ENCODE peak calls at places on chromosomes 2 and 18, in six cellular contexts. One of them, this sample, is unnamed.

GRCh38 chr2:216274194-216274593 is 98.1 kb downstream of the MARCHF4 start:
- DNase-seq in GM06990: no peak
- DNase-seq in GM23338: no peak
- DNase-seq in adrenal gland: peak; percentile 18
- DNase-seq in neural progenitor cell: no peak
- DNase-seq in hepatocyte: no peak
- DNase-seq in this sample: peak; percentile 55

GRCh38 chr2:70854416-70854815 is 18.8 kb upstream of the CD207 start:
- DNase-seq in GM23338: no peak
- DNase-seq in adrenal gland: no peak
- DNase-seq in GM06990: no peak
- DNase-seq in hepatocyte: no peak
- DNase-seq in neural progenitor cell: no peak
- DNase-seq in this sample: no peak

GRCh38 chr2:26613241-26614204 is 27.6 kb downstream of the CIB4 start:
- DNase-seq in GM23338: peak; percentile 57
- DNase-seq in GM06990: no peak
- DNase-seq in adrenal gland: no peak
- DNase-seq in hepatocyte: no peak
- DNase-seq in neural progenitor cell: peak; percentile 73
- DNase-seq in this sample: no peak

GRCh38 chr18:26746284-26747130 is 119.0 kb downstream of the AQP4 start:
- DNase-seq in neural progenitor cell: no peak
- DNase-seq in GM23338: no peak
- DNase-seq in adrenal gland: no peak
- DNase-seq in GM06990: no peak
- DNase-seq in hepatocyte: no peak
- DNase-seq in this sample: peak; percentile 51

GRCh38 chr2:226892729-226893128 is 56.9 kb downstream of the RHBDD1 start:
- DNase-seq in neural progenitor cell: no peak
- DNase-seq in adrenal gland: no peak
- DNase-seq in GM06990: no peak
- DNase-seq in hepatocyte: no peak
- DNase-seq in GM23338: no peak
- DNase-seq in this sample: no peak

GRCh38 chr2:133456156-133456555 is 112.1 kb downstream of the NCKAP5 start:
- DNase-seq in neural progenitor cell: no peak
- DNase-seq in hepatocyte: no peak
- DNase-seq in adrenal gland: no peak
- DNase-seq in GM06990: no peak
- DNase-seq in GM23338: no peak
- DNase-seq in this sample: no peak

GRCh38 chr2:237799060-237799428 is 465 bp downstream of the RBM44 start:
- DNase-seq in neural progenitor cell: no peak
- DNase-seq in GM23338: peak; percentile 17
- DNase-seq in adrenal gland: no peak
- DNase-seq in GM06990: no peak
- DNase-seq in hepatocyte: no peak
- DNase-seq in this sample: no peak

GRCh38 chr2:220228310-220229006 is 601.0 kb downstream of the SLC4A3 start:
- DNase-seq in GM06990: no peak
- DNase-seq in neural progenitor cell: no peak
- DNase-seq in GM23338: no peak
- DNase-seq in hepatocyte: peak; percentile 64
- DNase-seq in adrenal gland: peak; percentile 21
- DNase-seq in this sample: peak; percentile 92

GRCh38 chr2:225020157-225020864 is 22.0 kb downstream of the DOCK10 start:
- DNase-seq in hepatocyte: no peak
- DNase-seq in GM06990: no peak
- DNase-seq in adrenal gland: no peak
- DNase-seq in GM23338: no peak
- DNase-seq in neural progenitor cell: no peak
- DNase-seq in this sample: no peak

GRCh38 chr2:148527488-148528340 is 116.8 kb upstream of the EPC2 start:
- DNase-seq in hepatocyte: no peak
- DNase-seq in GM06990: no peak
- DNase-seq in neural progenitor cell: no peak
- DNase-seq in adrenal gland: no peak
- DNase-seq in GM23338: no peak
- DNase-seq in this sample: no peak

GRCh38 chr2:127081826-127082633 is 24.9 kb downstream of the BIN1 start:
- DNase-seq in adrenal gland: peak; percentile 78
- DNase-seq in hepatocyte: peak; percentile 52
- DNase-seq in neural progenitor cell: no peak
- DNase-seq in GM06990: peak; percentile 62
- DNase-seq in GM23338: peak; percentile 44
- DNase-seq in this sample: no peak

GRCh38 chr18:24130494-24130893 is 8.4 kb upstream of the CABYR start:
- DNase-seq in neural progenitor cell: no peak
- DNase-seq in GM23338: no peak
- DNase-seq in GM06990: no peak
- DNase-seq in hepatocyte: no peak
- DNase-seq in adrenal gland: no peak
- DNase-seq in this sample: no peak

GRCh38 chr2:64594563-64594989 is 59.1 kb downstream of the SERTAD2 start:
- DNase-seq in hepatocyte: no peak
- DNase-seq in adrenal gland: no peak
- DNase-seq in neural progenitor cell: no peak
- DNase-seq in GM23338: no peak
- DNase-seq in GM06990: no peak
- DNase-seq in this sample: peak; percentile 44

GRCh38 chr2:127037456-127037855 is 69.5 kb downstream of the BIN1 start:
- DNase-seq in adrenal gland: no peak
- DNase-seq in GM23338: no peak
- DNase-seq in neural progenitor cell: no peak
- DNase-seq in hepatocyte: no peak
- DNase-seq in GM06990: no peak
- DNase-seq in this sample: no peak

GRCh38 chr18:22346342-22346967 is 71.3 kb downstream of the CTAGE1 start:
- DNase-seq in neural progenitor cell: no peak
- DNase-seq in GM23338: no peak
- DNase-seq in adrenal gland: peak; percentile 72
- DNase-seq in hepatocyte: peak; percentile 59
- DNase-seq in GM06990: no peak
- DNase-seq in this sample: peak; percentile 74

GRCh38 chr2:31023550-31023949 is 114.7 kb downstream of the GALNT14 start:
- DNase-seq in adrenal gland: no peak
- DNase-seq in neural progenitor cell: no peak
- DNase-seq in hepatocyte: no peak
- DNase-seq in GM06990: no peak
- DNase-seq in GM23338: no peak
- DNase-seq in this sample: no peak

GRCh38 chr2:184756885-184757284 is 158.6 kb downstream of the ZNF804A start:
- DNase-seq in hepatocyte: no peak
- DNase-seq in GM23338: no peak
- DNase-seq in adrenal gland: no peak
- DNase-seq in neural progenitor cell: no peak
- DNase-seq in GM06990: no peak
- DNase-seq in this sample: no peak

DNA sequence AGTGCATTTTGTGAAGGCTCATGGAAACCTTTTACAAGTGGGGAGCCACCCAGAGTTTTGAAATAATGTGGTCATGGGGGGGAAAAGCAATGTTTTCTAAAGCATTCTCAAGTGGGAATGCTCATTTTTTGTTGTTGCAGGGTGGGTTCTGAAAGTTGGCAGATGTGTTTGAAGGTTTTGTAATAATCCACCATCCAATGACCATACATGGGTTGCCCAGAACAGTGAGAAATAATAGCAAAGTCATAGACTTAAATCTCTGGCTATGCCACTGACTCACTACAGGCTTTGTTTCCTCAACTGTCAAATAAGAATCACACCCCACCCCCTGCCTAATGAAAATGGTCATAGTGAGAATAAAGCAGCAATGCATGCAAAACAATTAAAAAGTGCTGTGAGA is 2.9 kb downstream of the DSG3 start:
- DNase-seq in GM23338: no peak
- DNase-seq in GM06990: no peak
- DNase-seq in hepatocyte: no peak
- DNase-seq in adrenal gland: no peak
- DNase-seq in neural progenitor cell: no peak
- DNase-seq in this sample: no peak
- H3K4me3 ChIP-seq in GM23338: no peak overlapping the region
- H3K4me3 ChIP-seq in GM06990: no peak overlapping the region
- H3K4me3 ChIP-seq in hepatocyte: no peak overlapping the region
- H3K4me3 ChIP-seq in adrenal gland: no peak overlapping the region
- H3K4me3 ChIP-seq in neural progenitor cell: no peak overlapping the region
- H3K4me3 ChIP-seq in this sample: no peak overlapping the region

GRCh38 chr18:54148678-54149077 is 75.8 kb downstream of the MBD2 start:
- DNase-seq in neural progenitor cell: no peak
- DNase-seq in GM06990: no peak
- DNase-seq in GM23338: no peak
- DNase-seq in adrenal gland: no peak
- DNase-seq in hepatocyte: no peak
- DNase-seq in this sample: no peak

GRCh38 chr18:54150226-54150625 is 74.2 kb downstream of the MBD2 start:
- DNase-seq in GM23338: peak; percentile 35
- DNase-seq in hepatocyte: no peak
- DNase-seq in neural progenitor cell: no peak
- DNase-seq in adrenal gland: no peak
- DNase-seq in GM06990: no peak
- DNase-seq in this sample: no peak

GRCh38 chr18:54147439-54147838 is 77.0 kb downstream of the MBD2 start:
- DNase-seq in hepatocyte: no peak
- DNase-seq in GM23338: no peak
- DNase-seq in adrenal gland: no peak
- DNase-seq in neural progenitor cell: no peak
- DNase-seq in GM06990: peak; percentile 62
- DNase-seq in this sample: no peak

GRCh38 chr18:54148151-54148550 is 76.3 kb downstream of the MBD2 start:
- DNase-seq in hepatocyte: no peak
- DNase-seq in GM23338: no peak
- DNase-seq in adrenal gland: no peak
- DNase-seq in GM06990: no peak
- DNase-seq in neural progenitor cell: no peak
- DNase-seq in this sample: no peak

DNA sequence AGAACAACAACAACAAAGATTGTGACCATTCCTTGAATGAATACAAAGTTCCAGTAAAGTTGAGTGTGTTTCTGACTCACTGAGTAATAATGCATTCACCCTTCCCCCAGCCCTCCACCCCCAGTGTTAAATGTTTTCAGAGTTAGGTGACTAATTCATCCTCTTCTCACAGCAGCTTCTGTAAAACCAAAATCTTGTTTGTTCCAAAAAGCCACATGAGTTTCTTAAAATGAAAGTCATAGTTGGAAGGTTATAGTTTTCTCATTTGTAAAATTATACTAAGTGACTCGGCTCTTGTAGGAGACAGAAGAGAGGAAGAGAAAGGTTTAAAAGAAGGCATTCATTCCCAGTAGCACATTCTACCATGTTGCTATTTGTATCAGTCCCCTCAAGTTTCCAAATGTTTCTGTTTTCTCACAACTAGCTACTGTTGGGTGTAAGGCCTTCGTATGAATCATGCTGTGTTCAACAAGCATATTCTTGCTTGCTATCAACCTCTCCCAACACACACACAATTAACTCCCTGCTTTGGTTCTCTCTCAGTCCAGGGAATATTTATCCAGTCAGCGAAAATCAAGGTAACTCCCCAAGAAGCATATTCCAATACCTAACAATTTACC is 75.3 kb downstream of the MBD2 start:
- DNase-seq in neural progenitor cell: no peak
- DNase-seq in GM23338: peak; percentile 14
- DNase-seq in adrenal gland: peak; percentile 78
- DNase-seq in hepatocyte: peak; percentile 56
- DNase-seq in GM06990: peak; percentile 71
- DNase-seq in this sample: peak; percentile 78
- H3K4me3 ChIP-seq in neural progenitor cell: no peak overlapping the region
- H3K4me3 ChIP-seq in GM23338: no peak overlapping the region
- H3K4me3 ChIP-seq in adrenal gland: no peak overlapping the region
- H3K4me3 ChIP-seq in hepatocyte: no peak overlapping the region
- H3K4me3 ChIP-seq in GM06990: peak overlapping the region; percentile 27
- H3K4me3 ChIP-seq in this sample: peak overlapping the region; percentile 13

GRCh38 chr2:218781691-218782528 is at the start of gene CYP27A1:
- DNase-seq in adrenal gland: peak; percentile 61
- DNase-seq in GM06990: no peak
- DNase-seq in GM23338: peak; percentile 67
- DNase-seq in hepatocyte: peak; percentile 79
- DNase-seq in neural progenitor cell: peak; percentile 71
- DNase-seq in this sample: peak; percentile 53
- H3K4me3 ChIP-seq in adrenal gland: peak within 1 kb of the TSS; percentile 68
- H3K4me3 ChIP-seq in GM06990: no peak within 1 kb of the TSS
- H3K4me3 ChIP-seq in GM23338: peak within 1 kb of the TSS; percentile 81
- H3K4me3 ChIP-seq in hepatocyte: peak within 1 kb of the TSS; percentile 71
- H3K4me3 ChIP-seq in neural progenitor cell: peak within 1 kb of the TSS; percentile 57
- H3K4me3 ChIP-seq in this sample: peak within 1 kb of the TSS; percentile 53

GRCh38 chr2:113276906-113277425 is 1.8 kb downstream of the PAX8 start:
- DNase-seq in neural progenitor cell: peak; percentile 66
- DNase-seq in GM06990: no peak
- DNase-seq in adrenal gland: no peak
- DNase-seq in GM23338: peak; percentile 80
- DNase-seq in hepatocyte: no peak
- DNase-seq in this sample: no peak
- H3K4me3 ChIP-seq in neural progenitor cell: peak overlapping the region; percentile 50
- H3K4me3 ChIP-seq in GM06990: no peak overlapping the region
- H3K4me3 ChIP-seq in adrenal gland: no peak overlapping the region
- H3K4me3 ChIP-seq in GM23338: peak overlapping the region; percentile 70
- H3K4me3 ChIP-seq in hepatocyte: no peak overlapping the region
- H3K4me3 ChIP-seq in this sample: no peak overlapping the region

GRCh38 chr18:46528037-46528436 is 129.0 kb downstream of the LOXHD1 start:
- DNase-seq in adrenal gland: no peak
- DNase-seq in neural progenitor cell: no peak
- DNase-seq in GM23338: no peak
- DNase-seq in GM06990: no peak
- DNase-seq in hepatocyte: no peak
- DNase-seq in this sample: no peak
- H3K4me3 ChIP-seq in adrenal gland: no peak overlapping the region
- H3K4me3 ChIP-seq in neural progenitor cell: no peak overlapping the region
- H3K4me3 ChIP-seq in GM23338: no peak overlapping the region
- H3K4me3 ChIP-seq in GM06990: no peak overlapping the region
- H3K4me3 ChIP-seq in hepatocyte: no peak overlapping the region
- H3K4me3 ChIP-seq in this sample: no peak overlapping the region